ENCODE peak calls at places on chromosomes 11 and 22, in four cellular contexts. One of them, this sample, is unnamed. For H3K9me3, the result is how much of the 10 kb centered on the place peaks cover.

GRCh38 chr22:38638216-38638615 is 18.0 kb downstream of the FAM227A start:
- DNase-seq in colonic mucosa: no peak
- DNase-seq in Peyer's patch: no peak
- DNase-seq in effector memory CD4-positive, alpha-beta T cell: no peak
- DNase-seq in this sample: no peak

GRCh38 chr22:44402196-44403111 is 89.7 kb upstream of the SHISAL1 start:
- DNase-seq in effector memory CD4-positive, alpha-beta T cell: no peak
- DNase-seq in Peyer's patch: peak
- DNase-seq in colonic mucosa: no peak
- DNase-seq in this sample: no peak

GRCh38 chr11:35507688-35508087 is 17.7 kb downstream of the PAMR1 start:
- DNase-seq in Peyer's patch: no peak
- DNase-seq in colonic mucosa: no peak
- DNase-seq in effector memory CD4-positive, alpha-beta T cell: no peak
- DNase-seq in this sample: no peak

GRCh38 chr22:26949193-26949592 is 291.8 kb downstream of the MIAT start:
- DNase-seq in colonic mucosa: no peak
- DNase-seq in effector memory CD4-positive, alpha-beta T cell: no peak
- DNase-seq in Peyer's patch: no peak
- DNase-seq in this sample: no peak

GRCh38 chr11:96015911-96016565 is 92.1 kb upstream of the MTMR2 start:
- DNase-seq in colonic mucosa: no peak
- DNase-seq in Peyer's patch: no peak
- DNase-seq in effector memory CD4-positive, alpha-beta T cell: peak
- DNase-seq in this sample: no peak

GRCh38 chr22:41471606-41472005 is 2.7 kb downstream of the ACO2 start:
- DNase-seq in Peyer's patch: no peak
- DNase-seq in effector memory CD4-positive, alpha-beta T cell: no peak
- DNase-seq in colonic mucosa: no peak
- DNase-seq in this sample: no peak

GRCh38 chr11:69664901-69665300 is 10.3 kb downstream of the LTO1 start:
- DNase-seq in effector memory CD4-positive, alpha-beta T cell: no peak
- DNase-seq in colonic mucosa: no peak
- DNase-seq in Peyer's patch: peak
- DNase-seq in this sample: no peak

GRCh38 chr22:28810839-28811491 is 10.6 kb upstream of the XBP1 start:
- DNase-seq in colonic mucosa: no peak
- DNase-seq in effector memory CD4-positive, alpha-beta T cell: peak
- DNase-seq in Peyer's patch: no peak
- DNase-seq in this sample: no peak

GRCh38 chr11:13717331-13717730 is 48.9 kb downstream of the FAR1 start:
- DNase-seq in effector memory CD4-positive, alpha-beta T cell: no peak
- DNase-seq in Peyer's patch: no peak
- DNase-seq in colonic mucosa: no peak
- DNase-seq in this sample: no peak

GRCh38 chr22:27331526-27332281 is 469.9 kb downstream of the MN1 start:
- DNase-seq in Peyer's patch: no peak
- DNase-seq in colonic mucosa: no peak
- DNase-seq in effector memory CD4-positive, alpha-beta T cell: no peak
- DNase-seq in this sample: no peak

GRCh38 chr11:72235351-72236057 is 8.5 kb downstream of the PHOX2A start:
- DNase-seq in Peyer's patch: peak
- DNase-seq in colonic mucosa: no peak
- DNase-seq in effector memory CD4-positive, alpha-beta T cell: no peak
- DNase-seq in this sample: no peak

GRCh38 chr11:32068134-32068533 is 22.7 kb upstream of the RCN1 start:
- DNase-seq in Peyer's patch: no peak
- DNase-seq in colonic mucosa: no peak
- DNase-seq in effector memory CD4-positive, alpha-beta T cell: no peak
- DNase-seq in this sample: no peak

GRCh38 chr11:108873305-108873704 is 208.4 kb downstream of the DDX10 start:
- DNase-seq in effector memory CD4-positive, alpha-beta T cell: no peak
- DNase-seq in Peyer's patch: no peak
- DNase-seq in colonic mucosa: no peak
- DNase-seq in this sample: no peak

GRCh38 chr11:17753153-17753552 is 18.6 kb downstream of the KCNC1 start:
- DNase-seq in colonic mucosa: no peak
- DNase-seq in Peyer's patch: peak
- DNase-seq in effector memory CD4-positive, alpha-beta T cell: no peak
- DNase-seq in this sample: no peak

GRCh38 chr22:25197335-25197734 is 2.3 kb upstream of the CRYBB3 start:
- DNase-seq in effector memory CD4-positive, alpha-beta T cell: no peak
- DNase-seq in Peyer's patch: no peak
- DNase-seq in colonic mucosa: no peak
- DNase-seq in this sample: no peak

GRCh38 chr11:64055077-64055476 is 19.3 kb downstream of the FLRT1 start:
- DNase-seq in effector memory CD4-positive, alpha-beta T cell: no peak
- DNase-seq in colonic mucosa: no peak
- DNase-seq in Peyer's patch: no peak
- DNase-seq in this sample: no peak

GRCh38 chr22:35749808-35750207 is 32.1 kb downstream of the APOL5 start:
- DNase-seq in effector memory CD4-positive, alpha-beta T cell: no peak
- DNase-seq in colonic mucosa: no peak
- DNase-seq in Peyer's patch: no peak
- DNase-seq in this sample: no peak

GRCh38 chr22:22591348-22592299 is 32.6 kb upstream of the PRAME start:
- DNase-seq in colonic mucosa: no peak
- DNase-seq in Peyer's patch: no peak
- DNase-seq in effector memory CD4-positive, alpha-beta T cell: no peak
- DNase-seq in this sample: no peak

GRCh38 chr11:72015511-72016061 is 16.9 kb downstream of the IL18BP start:
- DNase-seq in effector memory CD4-positive, alpha-beta T cell: no peak
- DNase-seq in colonic mucosa: no peak
- DNase-seq in Peyer's patch: no peak
- DNase-seq in this sample: no peak

GRCh38 chr11:12842933-12843636 is 166.0 kb upstream of the RASSF10 start:
- DNase-seq in Peyer's patch: no peak
- DNase-seq in colonic mucosa: peak
- DNase-seq in effector memory CD4-positive, alpha-beta T cell: no peak
- DNase-seq in this sample: no peak

GRCh38 chr11:8317164-8317563 is 53.5 kb upstream of the LMO1 start:
- DNase-seq in effector memory CD4-positive, alpha-beta T cell: no peak
- DNase-seq in Peyer's patch: peak
- DNase-seq in colonic mucosa: no peak
- DNase-seq in this sample: no peak

GRCh38 chr11:44279483-44279882 is 30.5 kb downstream of the ALX4 start:
- DNase-seq in Peyer's patch: no peak
- DNase-seq in colonic mucosa: no peak
- DNase-seq in effector memory CD4-positive, alpha-beta T cell: no peak
- DNase-seq in this sample: no peak

GRCh38 chr11:69123593-69124545 is 31.9 kb upstream of the SMIM38 start:
- DNase-seq in colonic mucosa: no peak
- DNase-seq in effector memory CD4-positive, alpha-beta T cell: no peak
- DNase-seq in Peyer's patch: peak
- DNase-seq in this sample: no peak

GRCh38 chr11:71203681-71204080 is 48.7 kb downstream of the SHANK2 start:
- DNase-seq in effector memory CD4-positive, alpha-beta T cell: no peak
- DNase-seq in Peyer's patch: peak
- DNase-seq in colonic mucosa: no peak
- DNase-seq in this sample: no peak

GRCh38 chr22:37012956-37013355 is 6.3 kb downstream of the TST start:
- DNase-seq in colonic mucosa: no peak
- DNase-seq in Peyer's patch: no peak
- DNase-seq in effector memory CD4-positive, alpha-beta T cell: no peak
- DNase-seq in this sample: no peak

GRCh38 chr11:124970925-124971324 is 16.9 kb downstream of the CCDC15 start:
- DNase-seq in colonic mucosa: no peak
- DNase-seq in Peyer's patch: no peak
- DNase-seq in effector memory CD4-positive, alpha-beta T cell: no peak
- DNase-seq in this sample: no peak

GRCh38 chr11:12746593-12747097 is 72.4 kb downstream of the TEAD1 start:
- DNase-seq in colonic mucosa: no peak
- DNase-seq in effector memory CD4-positive, alpha-beta T cell: no peak
- DNase-seq in Peyer's patch: no peak
- DNase-seq in this sample: no peak

GRCh38 chr11:72578991-72579815 is 95.0 kb downstream of the PDE2A start:
- DNase-seq in colonic mucosa: no peak
- DNase-seq in Peyer's patch: peak
- DNase-seq in effector memory CD4-positive, alpha-beta T cell: no peak
- DNase-seq in this sample: no peak

GRCh38 chr11:44927174-44927661 is 23.5 kb downstream of the TP53I11 start:
- DNase-seq in effector memory CD4-positive, alpha-beta T cell: peak
- DNase-seq in colonic mucosa: peak
- DNase-seq in Peyer's patch: peak
- DNase-seq in this sample: peak

GRCh38 chr11:64609436-64610047 is 18.5 kb downstream of the SLC22A12 start:
- DNase-seq in colonic mucosa: no peak
- DNase-seq in effector memory CD4-positive, alpha-beta T cell: no peak
- DNase-seq in Peyer's patch: no peak
- DNase-seq in this sample: no peak

GRCh38 chr22:19756288-19757128 is 4.1 kb upstream of the TBX1 start:
- DNase-seq in colonic mucosa: peak
- DNase-seq in effector memory CD4-positive, alpha-beta T cell: peak
- DNase-seq in Peyer's patch: peak
- DNase-seq in this sample: peak

GRCh38 chr11:123700774-123701173 is 40.7 kb downstream of the ZNF202 start:
- DNase-seq in Peyer's patch: no peak
- DNase-seq in colonic mucosa: peak
- DNase-seq in effector memory CD4-positive, alpha-beta T cell: no peak
- DNase-seq in this sample: no peak

GRCh38 chr22:19800761-19801244 is 40.2 kb downstream of the TBX1 start:
- DNase-seq in Peyer's patch: no peak
- DNase-seq in colonic mucosa: no peak
- DNase-seq in effector memory CD4-positive, alpha-beta T cell: no peak
- DNase-seq in this sample: no peak

GRCh38 chr11:130585545-130585944 is 137.1 kb downstream of the ADAMTS15 start:
- DNase-seq in Peyer's patch: no peak
- DNase-seq in effector memory CD4-positive, alpha-beta T cell: no peak
- DNase-seq in colonic mucosa: no peak
- DNase-seq in this sample: no peak

GRCh38 chr22:31846161-31847115 is 92.6 kb downstream of the DEPDC5 start:
- DNase-seq in effector memory CD4-positive, alpha-beta T cell: no peak
- DNase-seq in colonic mucosa: no peak
- DNase-seq in Peyer's patch: no peak
- DNase-seq in this sample: no peak

GRCh38 chr11:102406099-102406498 is 46.5 kb downstream of the TMEM123 start:
- DNase-seq in Peyer's patch: no peak
- DNase-seq in colonic mucosa: no peak
- DNase-seq in effector memory CD4-positive, alpha-beta T cell: no peak
- DNase-seq in this sample: no peak

DNA sequence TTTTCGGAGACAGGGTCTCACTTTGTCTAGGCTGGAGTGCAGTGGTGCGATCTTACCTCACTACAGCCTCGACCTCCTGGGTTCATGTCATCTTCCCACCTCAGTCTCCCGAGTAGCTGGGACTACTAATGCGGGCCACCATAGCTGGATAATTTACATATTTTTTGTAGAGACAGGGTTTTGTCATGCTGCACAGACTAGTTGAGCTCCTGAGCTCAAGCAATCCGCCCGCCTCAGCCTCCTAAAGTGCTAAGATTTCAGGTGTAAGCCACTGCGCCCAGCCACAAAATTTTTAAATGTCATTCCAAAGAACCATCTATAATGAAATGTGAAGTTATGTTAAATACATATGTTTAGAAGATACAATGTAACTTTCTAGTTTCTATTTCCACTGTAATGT is 4747.7 kb upstream of the OR11H1 start:
- DNase-seq in effector memory CD4-positive, alpha-beta T cell: no peak
- DNase-seq in Peyer's patch: peak
- DNase-seq in colonic mucosa: no peak
- DNase-seq in this sample: no peak
- H3K9me3 ChIP-seq in effector memory CD4-positive, alpha-beta T cell: under half
- H3K9me3 ChIP-seq in Peyer's patch: under half
- H3K9me3 ChIP-seq in colonic mucosa: under half
- H3K9me3 ChIP-seq in this sample: under half

GRCh38 chr11:48538991-48539390 is 50.4 kb downstream of the OR4A47 start:
- DNase-seq in colonic mucosa: no peak
- DNase-seq in Peyer's patch: no peak
- DNase-seq in effector memory CD4-positive, alpha-beta T cell: no peak
- DNase-seq in this sample: no peak
- H3K9me3 ChIP-seq in colonic mucosa: under half
- H3K9me3 ChIP-seq in Peyer's patch: under half
- H3K9me3 ChIP-seq in effector memory CD4-positive, alpha-beta T cell: under half
- H3K9me3 ChIP-seq in this sample: under half

GRCh38 chr11:41842673-41843072 is 383.2 kb upstream of the LRRC4C start:
- DNase-seq in effector memory CD4-positive, alpha-beta T cell: no peak
- DNase-seq in colonic mucosa: no peak
- DNase-seq in Peyer's patch: no peak
- DNase-seq in this sample: no peak
- H3K9me3 ChIP-seq in effector memory CD4-positive, alpha-beta T cell: under half
- H3K9me3 ChIP-seq in colonic mucosa: under half
- H3K9me3 ChIP-seq in Peyer's patch: under half
- H3K9me3 ChIP-seq in this sample: under half

GRCh38 chr11:97751405-97751804 is 1269.3 kb upstream of the CNTN5 start:
- DNase-seq in Peyer's patch: no peak
- DNase-seq in effector memory CD4-positive, alpha-beta T cell: no peak
- DNase-seq in colonic mucosa: no peak
- DNase-seq in this sample: no peak
- H3K9me3 ChIP-seq in Peyer's patch: under half
- H3K9me3 ChIP-seq in effector memory CD4-positive, alpha-beta T cell: under half
- H3K9me3 ChIP-seq in colonic mucosa: under half
- H3K9me3 ChIP-seq in this sample: under half

GRCh38 chr11:91433284-91434010 is 791.2 kb upstream of the FAT3 start:
- DNase-seq in effector memory CD4-positive, alpha-beta T cell: no peak
- DNase-seq in Peyer's patch: no peak
- DNase-seq in colonic mucosa: no peak
- DNase-seq in this sample: no peak

DNA sequence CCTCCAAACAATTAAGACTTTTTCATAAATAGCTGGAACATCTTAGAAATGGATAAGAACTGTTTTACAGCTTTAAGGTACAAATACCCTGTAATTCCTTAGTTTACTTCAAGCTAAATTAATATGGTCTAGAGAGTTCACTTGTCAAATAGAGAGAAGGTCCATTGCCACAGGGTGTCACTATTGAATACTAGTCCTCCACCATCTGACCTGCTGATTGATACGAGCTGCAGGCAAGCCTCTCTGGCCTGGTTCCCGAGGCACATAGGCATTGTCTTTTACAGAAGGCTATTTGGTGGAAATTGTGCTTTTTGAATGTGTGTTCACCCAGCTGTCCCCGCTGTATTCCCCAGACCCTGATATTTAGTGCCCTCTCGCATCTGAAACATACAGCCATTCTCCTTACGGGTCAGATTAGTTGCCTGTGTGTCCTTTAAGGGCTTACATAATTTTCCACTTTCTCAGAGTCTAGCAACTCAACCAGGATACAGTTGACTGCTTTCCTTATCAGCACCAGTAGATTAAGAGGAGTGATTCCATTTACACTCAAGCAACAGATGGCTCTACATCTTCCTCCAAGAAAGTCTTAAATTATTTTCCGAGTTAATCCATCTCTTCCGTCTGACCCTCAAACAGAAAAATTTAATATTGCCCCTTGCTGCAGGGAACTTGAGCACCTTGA is 788.8 kb upstream of the FAT3 start:
- DNase-seq in Peyer's patch: no peak
- DNase-seq in colonic mucosa: no peak
- DNase-seq in effector memory CD4-positive, alpha-beta T cell: no peak
- DNase-seq in this sample: no peak
- H3K9me3 ChIP-seq in Peyer's patch: under half
- H3K9me3 ChIP-seq in colonic mucosa: under half
- H3K9me3 ChIP-seq in effector memory CD4-positive, alpha-beta T cell: under half
- H3K9me3 ChIP-seq in this sample: under half

GRCh38 chr11:76863196-76863777 is 2.6 kb downstream of the ACER3 start:
- DNase-seq in Peyer's patch: no peak
- DNase-seq in colonic mucosa: no peak
- DNase-seq in effector memory CD4-positive, alpha-beta T cell: no peak
- DNase-seq in this sample: no peak
- H3K9me3 ChIP-seq in Peyer's patch: under half
- H3K9me3 ChIP-seq in colonic mucosa: under half
- H3K9me3 ChIP-seq in effector memory CD4-positive, alpha-beta T cell: under half
- H3K9me3 ChIP-seq in this sample: under half

This sample was measured in T-helper 17 cell.